ENCODE peak calls at places on chromosomes 12 and 14, in seven cellular contexts. T is endothelial cell of umbilical vein, H is thoracic aorta, X is esophagus squamous epithelium, F is heart left ventricle, J is cardiac muscle cell, Z is PC-9. Y is an unnamed sample.

GRCh38 chr12:8157484-8158198 is 826 bp downstream of the ZNF705A start:
- DNase-seq in J (no peak), X (no peak), T (peak), F (no peak), H (no peak), Z (no peak), Y (no peak)

GRCh38 chr14:68711551-68712437 is 81.1 kb downstream of the ZFP36L1 start:
- DNase-seq in T (no peak), Z (no peak), X (no peak), H (no peak), F (no peak), J (no peak), Y (no peak)

GRCh38 chr12:13102481-13103195 is 829 bp downstream of the GSG1 start:
- DNase-seq in H (no peak), X (no peak), T (no peak), F (no peak), J (no peak), Z (peak), Y (peak)

GRCh38 chr12:102120886-102121285 is 903 bp downstream of the PARPBP start:
- DNase-seq in J (no peak), H (no peak), Z (peak), F (no peak), X (no peak), T (peak), Y (no peak)

GRCh38 chr14:50311337-50311973 is 574 bp downstream of the L2HGDH start:
- DNase-seq in J (no peak), F (no peak), Z (no peak), H (no peak), X (no peak), T (peak), Y (no peak)

GRCh38 chr14:24315807-24316596 is 4.7 kb downstream of the LTB4R start:
- DNase-seq in X (no peak), T (peak), H (no peak), F (no peak), J (no peak), Z (no peak), Y (no peak)

GRCh38 chr12:122046145-122046544 is 24.5 kb downstream of the BCL7A start:
- DNase-seq in T (no peak), Z (peak), J (no peak), F (no peak), X (no peak), H (no peak), Y (no peak)

GRCh38 chr12:48794870-48795269 is 6.0 kb upstream of the ADCY6 start:
- DNase-seq in F (no peak), T (no peak), X (no peak), H (no peak), J (no peak), Z (peak), Y (no peak)

GRCh38 chr12:131917711-131918306 is 11.3 kb upstream of the PUS1 start:
- DNase-seq in Z (no peak), X (no peak), T (no peak), F (peak), J (no peak), H (no peak), Y (no peak)

GRCh38 chr12:75670175-75670574 is 158.8 kb upstream of the KRR1 start:
- DNase-seq in X (no peak), T (no peak), H (no peak), J (no peak), Z (no peak), F (no peak), Y (no peak)

GRCh38 chr12:89166525-89166934 is 185.8 kb downstream of the DUSP6 start:
- DNase-seq in H (no peak), J (no peak), Z (no peak), T (peak), F (no peak), X (no peak), Y (no peak)

GRCh38 chr12:109858764-109859163 is 21.6 kb downstream of the GLTP start:
- DNase-seq in F (no peak), X (no peak), T (no peak), Z (no peak), H (no peak), J (no peak), Y (no peak)

GRCh38 chr14:42110167-42110566 is 503.5 kb downstream of the LRFN5 start:
- DNase-seq in J (peak), Z (no peak), H (no peak), T (no peak), X (no peak), F (no peak), Y (no peak)

GRCh38 chr12:113860059-113860820 is 105.9 kb downstream of the RBM19 start:
- DNase-seq in X (no peak), F (no peak), H (no peak), T (no peak), Z (no peak), J (no peak), Y (no peak)

GRCh38 chr14:106530423-106531107 is 1004.2 kb downstream of the TMEM121 start:
- DNase-seq in F (no peak), T (no peak), X (no peak), H (no peak), J (no peak), Z (no peak), Y (no peak)

GRCh38 chr14:49892636-49893308 is at the start of gene ARF6:
- DNase-seq in J (peak), T (peak), H (peak), X (peak), F (peak), Z (peak), Y (peak)

GRCh38 chr14:105851716-105852377 is 325.5 kb downstream of the TMEM121 start:
- DNase-seq in F (peak), J (no peak), H (no peak), X (no peak), Z (no peak), T (no peak), Y (no peak)

GRCh38 chr12:108768591-108769500 is 37.5 kb upstream of the CORO1C start:
- DNase-seq in T (no peak), Z (peak), F (peak), X (no peak), H (no peak), J (peak), Y (no peak)

GRCh38 chr14:102280376-102280962 is 24.5 kb downstream of the MOK start:
- DNase-seq in Z (peak), F (no peak), H (no peak), J (no peak), X (no peak), T (no peak), Y (no peak)

GRCh38 chr14:79293482-79293881 is 917.8 kb downstream of the DIO2 start:
- DNase-seq in T (no peak), X (no peak), H (no peak), J (peak), F (no peak), Z (no peak), Y (no peak)

GRCh38 chr14:36301159-36301558 is 19.3 kb downstream of the MBIP start:
- DNase-seq in X (no peak), T (no peak), F (no peak), J (no peak), Z (no peak), H (no peak), Y (no peak)

GRCh38 chr12:110733089-110733715 is 9.5 kb downstream of the PPP1CC start:
- DNase-seq in Z (no peak), H (no peak), F (no peak), J (no peak), T (no peak), X (no peak), Y (no peak)

GRCh38 chr14:61147898-61148549 is 133.1 kb downstream of the TMEM30B start:
- DNase-seq in H (peak), T (peak), X (no peak), Z (peak), J (no peak), F (peak), Y (peak)

GRCh38 chr14:61146896-61147295 is 134.2 kb downstream of the TMEM30B start:
- DNase-seq in J (no peak), F (no peak), T (no peak), H (no peak), Z (no peak), X (no peak), Y (no peak)

GRCh38 chr14:61145903-61146411 is 135.2 kb downstream of the TMEM30B start:
- DNase-seq in X (no peak), H (peak), Z (no peak), F (no peak), J (no peak), T (no peak), Y (no peak)

GRCh38 chr14:61148742-61149350 is 132.3 kb downstream of the TMEM30B start:
- DNase-seq in X (no peak), H (no peak), T (no peak), Z (no peak), F (no peak), J (no peak), Y (no peak)

DNA sequence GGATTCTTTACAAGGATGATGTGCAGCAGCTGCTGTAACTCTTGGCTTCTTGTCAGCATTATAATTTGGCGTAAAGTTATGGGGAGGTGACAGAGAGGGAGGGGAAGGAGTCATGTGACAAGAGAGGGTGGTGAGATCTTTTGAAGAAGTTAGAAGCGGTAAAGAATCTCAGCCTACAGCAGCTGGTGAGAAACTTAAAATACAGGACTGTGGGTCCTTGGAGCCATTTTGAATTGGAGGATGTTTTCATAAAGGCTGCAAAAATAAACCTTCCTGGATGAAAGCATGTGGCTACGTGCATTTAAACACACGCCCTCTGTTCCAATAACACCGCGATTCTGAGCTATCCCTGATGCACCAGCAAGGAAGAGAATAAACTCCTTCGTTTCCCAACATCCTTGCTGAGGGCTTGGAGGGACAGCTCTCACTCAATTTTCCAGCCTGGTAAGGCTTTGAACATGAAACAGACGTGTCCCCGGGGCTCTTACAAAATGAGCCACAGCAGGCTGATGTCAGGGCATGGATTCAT is 133.7 kb downstream of the TMEM30B start:
- DNase-seq in Z (no peak), J (no peak), T (peak), H (no peak), X (no peak), F (no peak), Y (peak)
- H3K27ac ChIP-seq in Z (no peak), J (no peak), T (peak), H (peak), X (no peak), F (no peak), Y (peak)

DNA sequence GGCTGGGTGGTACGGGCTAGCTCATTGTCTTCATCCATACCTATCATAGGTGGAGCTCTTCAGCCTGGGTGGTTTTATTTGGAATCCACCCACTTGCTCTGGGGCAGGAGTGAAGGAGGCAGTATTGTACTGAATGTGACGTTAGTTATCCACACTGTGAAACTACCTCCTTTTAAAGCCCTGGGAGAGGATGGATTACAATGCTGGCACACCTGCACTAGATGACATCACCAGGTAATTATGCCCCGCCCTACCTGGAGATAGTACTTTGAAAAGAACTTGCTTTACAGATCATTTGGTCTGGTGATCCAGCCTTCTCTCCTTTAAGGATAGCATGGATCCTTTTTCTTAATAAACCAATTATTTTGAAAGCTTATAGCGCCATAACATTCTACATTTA is 78.0 kb downstream of the B4GALNT3 start:
- DNase-seq in F (no peak), X (no peak), H (no peak), J (no peak), Z (peak), T (no peak), Y (no peak)
- H3K27ac ChIP-seq in F (no peak), X (peak), H (no peak), J (no peak), Z (peak), T (no peak), Y (no peak)

DNA sequence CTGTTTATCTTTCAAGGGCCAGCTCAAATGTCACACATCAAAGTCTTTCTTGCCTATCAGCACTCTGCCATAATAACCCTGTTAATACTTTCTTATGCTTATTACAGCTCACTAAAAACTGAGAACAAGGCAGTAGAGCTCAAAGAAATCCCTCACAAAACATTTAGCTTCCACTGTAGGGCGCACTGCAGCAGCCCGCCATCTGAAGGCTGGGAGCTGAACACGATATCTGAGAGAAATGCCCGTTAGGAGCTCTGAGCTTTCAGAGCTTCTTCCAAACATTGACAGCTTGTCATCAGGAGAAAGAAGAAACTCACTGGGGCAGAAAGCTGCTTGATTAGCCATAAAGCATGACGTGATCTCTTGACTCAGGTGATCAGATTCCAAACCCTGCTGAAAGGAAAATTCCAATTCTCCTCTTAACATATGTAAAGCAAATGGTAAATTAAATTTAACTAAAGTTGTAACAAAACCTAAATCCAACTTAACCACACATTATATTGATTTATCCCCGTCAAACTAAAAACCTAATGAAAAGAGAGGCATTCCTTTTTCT is 175.7 kb downstream of the C12orf50 start:
- DNase-seq in J (no peak), Z (no peak), H (no peak), T (no peak), X (no peak), F (no peak), Y (no peak)
- H3K27ac ChIP-seq in J (no peak), Z (no peak), H (no peak), T (no peak), X (no peak), F (no peak), Y (no peak)

DNA sequence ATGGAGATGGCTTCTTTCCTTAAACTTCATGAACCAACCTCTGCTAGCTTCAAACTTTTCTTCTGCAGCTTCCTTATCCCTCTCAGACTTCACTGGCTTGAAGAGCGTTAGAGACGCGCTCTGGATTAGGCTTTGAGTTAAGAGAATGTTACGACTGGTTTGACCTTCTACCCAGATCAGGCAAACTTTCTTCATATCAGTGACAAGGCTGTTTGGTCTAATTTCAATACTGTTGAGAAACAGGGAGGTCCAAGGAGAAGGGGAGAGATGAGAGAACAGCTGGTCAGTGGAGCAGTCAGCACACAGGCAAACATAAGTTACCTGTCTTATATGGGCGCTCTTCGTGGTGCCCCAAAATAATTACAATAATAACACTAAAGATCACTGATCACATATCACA is 14.9 kb downstream of the SCAF11 start:
- DNase-seq in H (no peak), T (no peak), Z (no peak), X (no peak), F (no peak), J (peak), Y (no peak)
- H3K27ac ChIP-seq in H (no peak), T (no peak), Z (no peak), X (no peak), F (peak), J (peak), Y (no peak)

GRCh38 chr12:6140646-6141045 is 16.2 kb upstream of the VWF start:
- DNase-seq in T (no peak), H (no peak), X (no peak), Z (no peak), J (no peak), F (no peak), Y (no peak)
- H3K27ac ChIP-seq in T (peak), H (no peak), X (no peak), Z (no peak), J (no peak), F (peak), Y (peak)

GRCh38 chr12:49869816-49870500 is 27.1 kb upstream of the BCDIN3D start:
- DNase-seq in Z (no peak), F (no peak), H (no peak), J (no peak), T (no peak), X (no peak), Y (no peak)
- H3K27ac ChIP-seq in Z (no peak), F (peak), H (no peak), J (peak), T (no peak), X (no peak), Y (peak)

DNA sequence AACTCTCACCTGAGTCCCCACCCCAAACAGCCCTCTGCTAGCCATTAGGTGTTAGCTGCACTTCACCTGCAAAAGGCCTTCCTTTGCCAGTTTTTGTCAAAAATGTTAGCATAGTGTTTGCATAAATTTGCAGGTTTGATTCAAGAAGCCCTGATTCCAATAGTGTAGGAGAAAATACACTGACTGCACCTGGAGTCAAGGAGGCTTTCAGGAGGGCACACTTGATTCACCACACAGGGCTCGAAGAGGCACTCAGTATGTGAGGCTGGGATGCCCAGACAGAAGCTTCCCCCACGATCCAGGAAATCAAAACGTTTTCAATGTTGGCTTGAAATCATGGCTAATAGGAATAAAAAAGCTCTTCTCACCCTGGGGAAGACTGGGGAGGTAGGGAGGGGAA is 40.5 kb upstream of the DDX11 start:
- DNase-seq in F (no peak), H (no peak), J (no peak), T (no peak), Z (no peak), X (no peak), Y (no peak)
- H3K27ac ChIP-seq in F (no peak), H (no peak), J (no peak), T (no peak), Z (no peak), X (no peak), Y (peak)

GRCh38 chr12:21551811-21552469 is 25.8 kb downstream of the SPX start:
- DNase-seq in X (no peak), J (no peak), F (peak), T (peak), Z (no peak), H (no peak), Y (peak)
- H3K27ac ChIP-seq in X (no peak), J (no peak), F (peak), T (no peak), Z (no peak), H (no peak), Y (peak)

GRCh38 chr12:51938744-51939143 is 12.8 kb upstream of the ACVR1B start:
- DNase-seq in X (no peak), J (no peak), Z (no peak), F (no peak), H (no peak), T (no peak), Y (no peak)
- H3K27ac ChIP-seq in X (peak), J (no peak), Z (no peak), F (no peak), H (no peak), T (no peak), Y (no peak)

GRCh38 chr14:61225304-61225703 is 55.8 kb downstream of the TMEM30B start:
- DNase-seq in Z (no peak), J (no peak), F (no peak), T (no peak), X (no peak), H (no peak), Y (no peak)
- H3K27ac ChIP-seq in Z (no peak), J (no peak), F (no peak), T (no peak), X (no peak), H (no peak), Y (no peak)